ENCODE peak calls at places on chromosomes 16 and 17, in four cellular contexts. Y is HepG2, X is K562, U is GM12878. D is an unnamed sample.

GRCh38 chr17:55614061-55614460 is 102.8 kb upstream of the SMIM36 start:
- DNase-seq in U (no peak), X (no peak), Y (no peak), D (no peak)

GRCh38 chr17:17018612-17019429 is 23.4 kb upstream of the MPRIP start:
- DNase-seq in X (no peak), Y (no peak), U (no peak), D (no peak)

GRCh38 chr17:4721203-4722135 is 9.8 kb upstream of the MED11 start:
- DNase-seq in Y (peak; percentile 95), U (no peak), X (peak; percentile 73), D (no peak)

GRCh38 chr17:76994237-76994637 is 126.0 kb downstream of the MGAT5B start:
- DNase-seq in X (no peak), Y (no peak), U (no peak), D (no peak)

GRCh38 chr16:80462902-80463301 is 77.9 kb upstream of the DYNLRB2 start:
- DNase-seq in Y (peak; percentile 29), X (no peak), U (no peak), D (no peak)

GRCh38 chr16:65905326-65905725 is 461.2 kb upstream of the CDH5 start:
- DNase-seq in X (no peak), Y (no peak), U (no peak), D (no peak)

GRCh38 chr17:8121531-8122390 is 2.1 kb downstream of the HES7 start:
- DNase-seq in Y (no peak), X (peak; percentile 59), U (no peak), D (no peak)

GRCh38 chr17:38724337-38724988 is 5.7 kb upstream of the CISD3 start:
- DNase-seq in Y (no peak), U (no peak), X (no peak), D (no peak)

GRCh38 chr17:62703776-62704380 is 76.4 kb downstream of the MRC2 start:
- DNase-seq in U (no peak), Y (no peak), X (peak; percentile 84), D (peak; percentile 88)

GRCh38 chr17:10182785-10183184 is 15.6 kb downstream of the GAS7 start:
- DNase-seq in U (no peak), Y (no peak), X (no peak), D (no peak)

GRCh38 chr17:76491271-76492184 is 9.7 kb downstream of the RHBDF2 start:
- DNase-seq in U (no peak), Y (no peak), X (peak; percentile 34), D (no peak)

GRCh38 chr16:73956592-73957495 is 339.8 kb upstream of the PSMD7 start:
- DNase-seq in U (peak; percentile 2), X (peak; percentile 54), Y (peak; percentile 50), D (peak; percentile 56)

GRCh38 chr16:19698480-19699465 is 19.3 kb downstream of the KNOP1 start:
- DNase-seq in X (no peak), Y (no peak), U (no peak), D (no peak)

GRCh38 chr17:32007463-32008298 is 498 bp downstream of the LRRC37B start:
- DNase-seq in X (peak; percentile 61), Y (no peak), U (no peak), D (peak; percentile 20)

GRCh38 chr17:64441772-64442549 is 7.0 kb upstream of the MILR1 start:
- DNase-seq in Y (peak; percentile 47), U (no peak), X (no peak), D (no peak)

GRCh38 chr17:69560987-69561441 is 146.5 kb downstream of the MAP2K6 start:
- DNase-seq in U (no peak), Y (no peak), X (no peak), D (no peak)

GRCh38 chr16:4495766-4496165 is 19.6 kb downstream of the HMOX2 start:
- DNase-seq in Y (no peak), U (no peak), X (no peak), D (no peak)

GRCh38 chr17:76473541-76473985 is 6.2 kb downstream of the AANAT start:
- DNase-seq in U (no peak), Y (no peak), X (peak; percentile 67), D (no peak)

GRCh38 chr16:9114842-9115241 is 23.4 kb downstream of the HAPSTR1 start:
- DNase-seq in Y (no peak), X (no peak), U (no peak), D (no peak)

GRCh38 chr17:8473451-8474192 is 37.9 kb downstream of the NDEL1 start:
- DNase-seq in U (no peak), X (no peak), Y (no peak), D (no peak)

GRCh38 chr17:56982312-56982711 is 4.4 kb downstream of the SCPEP1 start:
- DNase-seq in U (no peak), X (peak; percentile 13), Y (no peak), D (no peak)

GRCh38 chr17:19996502-19996901 is 12.7 kb upstream of the SPECC1 start:
- DNase-seq in U (no peak), X (no peak), Y (no peak), D (no peak)

GRCh38 chr16:20042848-20043247 is 30.8 kb downstream of the GPR139 start:
- DNase-seq in U (no peak), Y (no peak), X (peak; percentile 40), D (no peak)

GRCh38 chr16:81623365-81624102 is 155.6 kb upstream of the PLCG2 start:
- DNase-seq in U (peak; percentile 37), Y (peak; percentile 50), X (peak; percentile 53), D (no peak)

GRCh38 chr17:40605301-40605700 is 40.0 kb upstream of the CCR7 start:
- DNase-seq in U (no peak), Y (no peak), X (no peak), D (no peak)

GRCh38 chr16:27717726-27718125 is 167.8 kb downstream of the KATNIP start:
- DNase-seq in Y (no peak), U (no peak), X (no peak), D (no peak)

GRCh38 chr16:66298571-66299120 is 67.8 kb upstream of the CDH5 start:
- DNase-seq in Y (no peak), U (no peak), X (no peak), D (no peak)

GRCh38 chr17:34663714-34664113 is 84.3 kb downstream of the TMEM132E start:
- DNase-seq in U (no peak), Y (no peak), X (no peak), D (no peak)

GRCh38 chr16:66605177-66605999 is 884 bp downstream of the CMTM3 start:
- DNase-seq in U (no peak), X (peak; percentile 84), Y (peak; percentile 30), D (peak; percentile 47)

GRCh38 chr16:49597796-49598195 is 224.2 kb downstream of the C16orf78 start:
- DNase-seq in U (no peak), Y (no peak), X (no peak), D (no peak)
- TF ChIP-seq BHLHE40 in U (no peak), Y (no peak), X (no peak), D (no peak)

GRCh38 chr17:75144816-75145511 is 9.3 kb downstream of the JPT1 start:
- DNase-seq in U (no peak), X (no peak), Y (no peak), D (no peak)
- TF ChIP-seq FOXK2 in U (no peak), X (no peak), Y (no peak), D (no peak)

DNA sequence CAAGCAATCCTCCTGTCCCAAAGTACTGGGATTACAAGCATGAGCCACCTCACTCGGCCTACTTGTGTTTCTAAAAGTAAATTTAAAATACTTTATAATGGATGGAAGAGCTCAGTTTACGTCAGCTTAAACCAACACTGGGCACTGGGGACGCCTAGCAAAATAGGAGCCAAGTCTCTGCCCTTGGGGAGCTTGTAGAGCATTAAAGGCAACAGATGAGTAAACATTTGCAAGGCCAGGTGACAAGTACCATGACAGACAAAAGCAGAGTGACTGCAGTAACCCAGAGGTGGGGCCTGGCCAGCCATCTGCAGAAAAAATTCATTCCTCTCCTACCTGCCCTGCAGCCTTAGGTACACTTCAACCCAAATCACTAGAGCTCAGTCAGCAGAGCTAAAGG is 12.1 kb upstream of the NLK start:
- DNase-seq in Y (peak; percentile 22), U (no peak), X (no peak), D (no peak)
- TF ChIP-seq BHLHE40 in Y (no peak), U (no peak), X (no peak), D (no peak)

DNA sequence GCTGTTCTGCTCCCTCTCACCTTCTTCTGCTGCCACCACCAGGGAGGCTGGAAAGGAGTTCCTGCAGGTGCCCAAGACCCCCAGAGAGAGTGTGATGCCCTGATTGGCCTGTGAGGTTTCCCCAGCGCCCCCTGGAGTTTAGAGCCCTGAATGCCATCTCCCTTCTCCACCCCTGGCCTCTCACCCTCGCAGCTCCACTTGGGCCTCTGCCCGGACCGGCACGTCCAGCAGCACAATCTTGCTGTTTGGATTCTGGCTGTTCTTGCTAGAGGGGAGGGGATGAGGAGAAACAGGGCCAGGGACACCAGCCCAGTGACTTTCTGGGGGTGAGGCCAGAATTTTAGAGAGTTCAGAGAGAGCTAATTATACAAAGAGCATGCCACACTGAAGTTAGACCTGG is 12.5 kb upstream of the FAM171A2 start:
- DNase-seq in X (peak; percentile 72), U (no peak), Y (peak; percentile 57), D (peak; percentile 62)
- TF ChIP-seq FOXK2 in X (no peak), U (no peak), Y (no peak), D (no peak)

GRCh38 chr17:79530361-79531105 is 80.3 kb downstream of the RBFOX3 start:
- DNase-seq in U (no peak), X (no peak), Y (no peak), D (no peak)

GRCh38 chr17:79531191-79531590 is 79.7 kb downstream of the RBFOX3 start:
- DNase-seq in Y (no peak), X (no peak), U (no peak), D (no peak)

GRCh38 chr17:79533116-79533515 is 77.7 kb downstream of the RBFOX3 start:
- DNase-seq in U (no peak), X (no peak), Y (no peak), D (no peak)

GRCh38 chr17:79532107-79532790 is 78.6 kb downstream of the RBFOX3 start:
- DNase-seq in Y (no peak), X (no peak), U (no peak), D (no peak)

DNA sequence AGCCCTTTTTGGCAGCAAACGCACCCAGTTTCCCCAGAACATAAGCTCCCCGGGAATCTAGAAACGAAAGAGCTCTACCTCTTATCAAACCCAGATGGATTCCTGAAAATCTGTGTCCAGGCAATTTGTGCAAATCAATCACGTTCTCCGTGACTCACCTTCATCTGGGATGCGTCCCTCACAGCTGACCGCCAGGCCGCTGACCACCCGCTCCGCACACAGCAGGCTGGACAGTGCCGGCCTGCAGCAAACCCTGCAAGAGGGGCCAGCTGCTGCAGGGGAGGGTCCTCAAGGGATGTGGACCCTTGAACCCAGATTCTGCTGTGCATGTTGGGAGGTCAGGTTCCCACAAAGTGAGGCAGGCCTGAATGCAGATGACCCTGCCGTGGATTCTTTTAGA is 79.2 kb downstream of the RBFOX3 start:
- DNase-seq in Y (no peak), U (no peak), X (no peak), D (no peak)
- TF ChIP-seq BHLHE40 in Y (no peak), U (no peak), X (no peak), D (no peak)